ENCODE peak calls at places on chromosomes 4 and X, in six cellular contexts. R, A, B, L, G and I are unnamed samples.
A peak's percentile ranks its signal among the peaks of the same experiment; 100 is the strongest.

GRCh38 chr4:23332266-23332665 is 557.6 kb downstream of the PPARGC1A start:
- DNase-seq in R (no peak), A (no peak), B (no peak), L (no peak), G (no peak), I (no peak)

GRCh38 chr4:7105261-7105660 is 37.4 kb upstream of the GRPEL1 start:
- DNase-seq in R (no peak), A (no peak), B (no peak), L (no peak), G (no peak), I (no peak)

GRCh38 chr4:184732126-184732525 is 1.8 kb downstream of the CENPU start:
- DNase-seq in R (no peak), A (no peak), B (no peak), L (no peak), G (peak; percentile 14), I (no peak)

GRCh38 chr4:122480655-122481487 is 24.3 kb upstream of the IL2 start:
- DNase-seq in R (no peak), A (no peak), B (no peak), L (no peak), G (no peak), I (no peak)

GRCh38 chrX:110341189-110342035 is 17.2 kb upstream of the RTL9 start:
- DNase-seq in R (no peak), A (no peak), B (no peak), L (no peak), G (peak; percentile 24), I (no peak)

GRCh38 chrX:39854772-39855747 is 242.7 kb downstream of the BCOR start:
- DNase-seq in R (peak; percentile 37), A (peak; percentile 63), B (peak; percentile 82), L (no peak), G (peak; percentile 57), I (no peak)

GRCh38 chr4:76953956-76954355 is 4.4 kb downstream of the SEPTIN11 start:
- DNase-seq in R (no peak), A (no peak), B (no peak), L (no peak), G (no peak), I (no peak)

GRCh38 chr4:48275247-48275646 is 5.6 kb upstream of the TEC start:
- DNase-seq in R (no peak), A (no peak), B (no peak), L (no peak), G (peak; percentile 45), I (no peak)

GRCh38 chr4:132991111-132991510 is 158.0 kb upstream of the PCDH10 start:
- DNase-seq in R (no peak), A (no peak), B (no peak), L (no peak), G (no peak), I (no peak)

GRCh38 chr4:118904418-118904817 is 15.8 kb downstream of the SYNPO2 start:
- DNase-seq in R (no peak), A (no peak), B (no peak), L (no peak), G (no peak), I (no peak)

GRCh38 chr4:17535906-17536305 is 20.9 kb downstream of the CLRN2 start:
- DNase-seq in R (no peak), A (no peak), B (peak; percentile 10), L (no peak), G (no peak), I (no peak)

GRCh38 chrX:15616531-15616930 is 15.8 kb upstream of the ACE2 start:
- DNase-seq in R (no peak), A (no peak), B (no peak), L (no peak), G (no peak), I (no peak)

GRCh38 chr4:169152899-169153298 is 117.9 kb downstream of the SH3RF1 start:
- DNase-seq in R (no peak), A (no peak), B (no peak), L (no peak), G (no peak), I (no peak)

GRCh38 chr4:3179126-3179706 is 69.7 kb upstream of the MSANTD1 start:
- DNase-seq in R (no peak), A (no peak), B (no peak), L (no peak), G (no peak), I (no peak)

GRCh38 chr4:127685292-127685691 is 44.9 kb upstream of the SLC25A31 start:
- DNase-seq in R (no peak), A (no peak), B (no peak), L (no peak), G (no peak), I (no peak)

GRCh38 chrX:12779534-12779933 is 11.7 kb upstream of the PRPS2 start:
- DNase-seq in R (no peak), A (no peak), B (no peak), L (no peak), G (no peak), I (no peak)

GRCh38 chr4:168766537-168767316 is 243.3 kb downstream of the CBR4 start:
- DNase-seq in R (no peak), A (no peak), B (no peak), L (no peak), G (no peak), I (no peak)

GRCh38 chr4:20192754-20193521 is 58.8 kb upstream of the SLIT2 start:
- DNase-seq in R (no peak), A (no peak), B (no peak), L (no peak), G (no peak), I (no peak)

GRCh38 chr4:115113382-115114106 is at the start of gene NDST4:
- DNase-seq in R (no peak), A (no peak), B (no peak), L (no peak), G (no peak), I (no peak)